ENCODE peak calls at places on chromosomes 4 and X, in five cellular contexts. One of them, this sample, is unnamed. For H3K4me1, the result is how much of the 10 kb centered on the place peaks cover.

GRCh38 chr4:16289872-16290554 is 63.7 kb upstream of the TAPT1 start:
- DNase-seq in cardiac muscle cell: peak
- DNase-seq in upper lobe of right lung: no peak
- DNase-seq in fibroblast of lung: peak
- DNase-seq in GM23338: peak
- DNase-seq in this sample: peak

GRCh38 chr4:84325625-84326024 is 173.5 kb downstream of the NKX6-1 start:
- DNase-seq in cardiac muscle cell: no peak
- DNase-seq in upper lobe of right lung: no peak
- DNase-seq in GM23338: peak
- DNase-seq in fibroblast of lung: no peak
- DNase-seq in this sample: no peak

GRCh38 chr4:3492741-3493719 is 29.9 kb downstream of the DOK7 start:
- DNase-seq in fibroblast of lung: peak
- DNase-seq in upper lobe of right lung: no peak
- DNase-seq in cardiac muscle cell: peak
- DNase-seq in GM23338: no peak
- DNase-seq in this sample: no peak

GRCh38 chr4:80367737-80368136 is 32.2 kb downstream of the CFAP299 start:
- DNase-seq in fibroblast of lung: no peak
- DNase-seq in cardiac muscle cell: no peak
- DNase-seq in upper lobe of right lung: no peak
- DNase-seq in GM23338: no peak
- DNase-seq in this sample: no peak

GRCh38 chr4:136768925-136769275 is 763.4 kb downstream of the PCDH18 start:
- DNase-seq in upper lobe of right lung: no peak
- DNase-seq in GM23338: no peak
- DNase-seq in cardiac muscle cell: no peak
- DNase-seq in fibroblast of lung: no peak
- DNase-seq in this sample: peak

GRCh38 chrX:115093206-115093605 is 75.8 kb upstream of the IL13RA2 start:
- DNase-seq in upper lobe of right lung: no peak
- DNase-seq in fibroblast of lung: no peak
- DNase-seq in cardiac muscle cell: peak
- DNase-seq in GM23338: no peak
- DNase-seq in this sample: no peak

GRCh38 chr4:76801621-76802545 is 96.1 kb downstream of the SOWAHB start:
- DNase-seq in cardiac muscle cell: peak
- DNase-seq in upper lobe of right lung: no peak
- DNase-seq in fibroblast of lung: peak
- DNase-seq in GM23338: peak
- DNase-seq in this sample: peak

GRCh38 chr4:123398803-123399637 is 2.4 kb downstream of the SPRY1 start:
- DNase-seq in fibroblast of lung: peak
- DNase-seq in upper lobe of right lung: peak
- DNase-seq in cardiac muscle cell: peak
- DNase-seq in GM23338: peak
- DNase-seq in this sample: peak

GRCh38 chr4:107736924-107737448 is 17.0 kb upstream of the PAPSS1 start:
- DNase-seq in cardiac muscle cell: peak
- DNase-seq in upper lobe of right lung: no peak
- DNase-seq in fibroblast of lung: peak
- DNase-seq in GM23338: peak
- DNase-seq in this sample: peak

GRCh38 chr4:55458164-55458563 is 62.4 kb downstream of the TMEM165 start:
- DNase-seq in fibroblast of lung: peak
- DNase-seq in upper lobe of right lung: no peak
- DNase-seq in cardiac muscle cell: peak
- DNase-seq in GM23338: no peak
- DNase-seq in this sample: no peak

GRCh38 chr4:150986085-150986484 is 29.0 kb downstream of the LRBA start:
- DNase-seq in cardiac muscle cell: no peak
- DNase-seq in GM23338: no peak
- DNase-seq in fibroblast of lung: no peak
- DNase-seq in upper lobe of right lung: no peak
- DNase-seq in this sample: no peak

GRCh38 chr4:185039508-185040273 is 21.4 kb downstream of the HELT start:
- DNase-seq in fibroblast of lung: peak
- DNase-seq in GM23338: peak
- DNase-seq in upper lobe of right lung: no peak
- DNase-seq in cardiac muscle cell: peak
- DNase-seq in this sample: no peak

DNA sequence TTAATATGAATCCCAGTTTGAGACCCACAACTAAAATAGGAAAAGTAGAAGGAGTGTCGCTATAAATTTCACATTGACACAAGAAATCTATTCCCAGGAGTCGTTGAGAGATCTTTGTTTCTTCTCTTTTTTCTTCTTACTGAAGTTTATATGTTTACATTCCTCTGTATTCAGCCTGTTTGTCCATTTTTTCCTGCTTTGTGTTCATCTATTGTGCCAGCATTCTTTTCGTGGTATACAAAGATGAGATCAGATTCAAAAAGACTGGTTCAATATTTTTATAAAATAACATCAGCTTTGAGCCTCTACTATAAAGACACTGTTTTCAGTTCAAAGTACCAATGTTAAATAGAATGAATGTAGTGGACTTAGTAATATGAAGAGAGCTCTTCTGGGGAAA is 95.4 kb upstream of the MYOZ2 start:
- DNase-seq in GM23338: no peak
- DNase-seq in cardiac muscle cell: no peak
- DNase-seq in fibroblast of lung: no peak
- DNase-seq in upper lobe of right lung: no peak
- DNase-seq in this sample: no peak
- H3K4me1 ChIP-seq in GM23338: half or more
- H3K4me1 ChIP-seq in cardiac muscle cell: under half
- H3K4me1 ChIP-seq in fibroblast of lung: under half
- H3K4me1 ChIP-seq in upper lobe of right lung: under half
- H3K4me1 ChIP-seq in this sample: under half

DNA sequence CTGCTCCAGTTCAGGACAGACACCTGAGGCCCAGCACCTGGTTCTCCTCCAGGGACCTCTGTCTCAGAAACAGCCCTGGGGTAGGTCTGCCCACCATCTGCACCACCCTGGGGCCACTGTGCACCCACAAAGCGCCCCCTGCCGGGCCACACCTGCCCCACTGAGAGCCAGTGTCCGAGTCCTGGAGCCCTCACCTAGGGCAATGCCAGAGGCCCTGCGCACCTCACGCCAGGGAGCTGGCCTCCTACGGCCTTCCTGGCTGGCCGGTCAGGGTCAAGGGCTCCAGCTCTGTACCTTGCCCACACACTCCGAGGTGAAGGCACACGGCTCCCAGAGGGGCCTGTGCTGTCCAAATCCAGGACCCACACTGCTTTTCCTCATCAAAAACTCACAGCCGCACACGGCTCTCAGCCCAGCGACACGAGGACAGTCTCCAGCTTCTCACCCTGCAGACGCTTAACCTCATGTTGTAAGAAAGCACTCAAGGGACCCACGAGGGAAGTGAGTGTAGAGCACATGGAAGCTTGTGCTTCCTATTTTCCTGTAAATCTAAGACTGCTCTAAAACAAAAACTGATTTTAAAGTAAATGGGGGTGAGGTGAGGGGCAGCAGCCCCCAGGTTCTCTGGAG is 5.4 kb downstream of the CTBP1 start:
- DNase-seq in upper lobe of right lung: no peak
- DNase-seq in fibroblast of lung: no peak
- DNase-seq in cardiac muscle cell: no peak
- DNase-seq in GM23338: no peak
- DNase-seq in this sample: no peak
- H3K4me1 ChIP-seq in upper lobe of right lung: under half
- H3K4me1 ChIP-seq in fibroblast of lung: under half
- H3K4me1 ChIP-seq in cardiac muscle cell: under half
- H3K4me1 ChIP-seq in GM23338: under half
- H3K4me1 ChIP-seq in this sample: under half

DNA sequence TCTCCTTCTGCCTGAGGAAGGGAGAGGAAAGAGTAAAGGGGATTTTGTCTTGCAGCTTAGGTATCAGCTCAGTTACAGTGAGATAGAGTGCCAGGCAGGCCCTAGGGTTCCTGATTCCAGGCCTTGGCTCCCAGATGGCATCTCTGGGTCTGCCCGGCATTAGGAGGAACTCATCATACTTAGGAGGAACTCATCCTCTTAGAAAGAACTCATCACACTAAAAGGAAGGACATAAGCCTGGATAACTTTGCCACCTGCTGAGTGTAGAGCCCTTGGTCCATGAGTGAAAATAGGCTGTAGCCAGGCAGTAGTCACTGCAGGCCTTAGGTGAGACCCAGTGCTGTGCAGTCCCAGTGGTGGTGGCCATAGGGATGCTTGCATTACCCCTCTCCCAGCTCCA is 367.1 kb downstream of the PACRGL start:
- DNase-seq in cardiac muscle cell: no peak
- DNase-seq in fibroblast of lung: no peak
- DNase-seq in upper lobe of right lung: no peak
- DNase-seq in GM23338: no peak
- DNase-seq in this sample: no peak
- H3K4me1 ChIP-seq in cardiac muscle cell: under half
- H3K4me1 ChIP-seq in fibroblast of lung: under half
- H3K4me1 ChIP-seq in upper lobe of right lung: under half
- H3K4me1 ChIP-seq in GM23338: under half
- H3K4me1 ChIP-seq in this sample: under half

DNA sequence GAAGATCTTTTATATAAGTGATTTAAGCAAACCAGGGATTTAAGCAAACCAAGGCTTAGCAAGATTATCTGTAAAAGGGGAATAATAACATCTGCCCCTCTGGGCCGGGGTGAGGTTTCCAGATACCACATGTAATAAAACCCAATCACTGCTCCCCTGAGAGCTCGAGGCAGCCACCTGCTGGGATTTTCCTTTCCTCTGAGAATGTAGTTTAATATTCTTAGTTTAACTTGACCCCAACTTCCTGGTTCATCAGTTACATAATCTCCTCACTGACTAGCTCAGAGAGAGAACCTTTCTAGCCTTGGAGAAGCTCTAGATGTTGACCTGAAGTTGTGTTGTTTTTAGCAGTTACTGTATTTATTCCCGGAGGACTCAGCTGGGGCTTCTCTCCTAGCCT is 322.4 kb downstream of the ARHGAP10 start:
- DNase-seq in fibroblast of lung: no peak
- DNase-seq in cardiac muscle cell: no peak
- DNase-seq in upper lobe of right lung: no peak
- DNase-seq in GM23338: no peak
- DNase-seq in this sample: no peak
- H3K4me1 ChIP-seq in fibroblast of lung: under half
- H3K4me1 ChIP-seq in cardiac muscle cell: under half
- H3K4me1 ChIP-seq in upper lobe of right lung: under half
- H3K4me1 ChIP-seq in GM23338: under half
- H3K4me1 ChIP-seq in this sample: under half

DNA sequence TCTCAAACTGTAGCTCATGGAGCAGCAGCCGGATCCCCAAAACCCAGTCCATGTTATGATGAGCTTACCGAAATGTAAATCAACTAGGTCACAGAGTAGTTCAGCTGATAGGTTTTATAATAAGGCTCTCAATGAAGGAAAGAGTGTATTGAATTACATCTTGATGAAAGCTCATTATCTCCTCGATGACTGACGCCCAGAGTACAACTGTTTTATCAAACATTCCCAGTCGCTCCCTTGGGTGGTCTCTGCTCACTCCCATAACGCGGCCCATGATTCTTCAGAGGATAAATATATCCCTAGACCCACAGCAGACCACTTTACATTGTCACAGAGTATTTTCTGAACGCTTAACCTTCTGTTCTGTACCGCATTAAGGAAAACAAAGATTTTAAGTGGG is 452.3 kb upstream of the GALNT7 start:
- DNase-seq in upper lobe of right lung: no peak
- DNase-seq in cardiac muscle cell: no peak
- DNase-seq in fibroblast of lung: no peak
- DNase-seq in GM23338: no peak
- DNase-seq in this sample: no peak
- H3K4me1 ChIP-seq in upper lobe of right lung: under half
- H3K4me1 ChIP-seq in cardiac muscle cell: under half
- H3K4me1 ChIP-seq in fibroblast of lung: under half
- H3K4me1 ChIP-seq in GM23338: under half
- H3K4me1 ChIP-seq in this sample: under half

GRCh38 chrX:66635360-66635759 is 3.5 kb downstream of the EDA2R start:
- DNase-seq in upper lobe of right lung: no peak
- DNase-seq in cardiac muscle cell: peak
- DNase-seq in GM23338: no peak
- DNase-seq in fibroblast of lung: peak
- DNase-seq in this sample: no peak
- H3K4me1 ChIP-seq in upper lobe of right lung: under half
- H3K4me1 ChIP-seq in cardiac muscle cell: under half
- H3K4me1 ChIP-seq in GM23338: under half
- H3K4me1 ChIP-seq in fibroblast of lung: under half
- H3K4me1 ChIP-seq in this sample: under half

DNA sequence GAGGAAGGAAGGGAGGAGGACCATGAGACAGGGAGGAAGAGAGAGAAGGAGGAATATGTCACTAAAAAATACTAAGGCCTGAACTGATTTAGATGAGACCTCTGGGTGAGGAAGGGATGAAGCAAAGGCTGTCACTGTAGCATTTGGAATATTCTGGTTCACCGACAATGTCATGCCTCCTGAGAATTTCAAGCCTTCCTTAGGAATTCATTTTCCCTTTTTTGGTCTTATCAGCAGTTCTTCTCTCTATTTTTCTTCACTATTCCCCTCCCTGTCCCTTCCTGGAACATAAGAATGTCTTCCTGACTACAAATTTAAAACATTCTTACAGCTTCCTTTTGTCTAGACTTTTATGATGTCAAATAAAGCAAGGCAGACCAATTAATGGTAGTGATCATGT is 527.8 kb downstream of the INPP4B start:
- DNase-seq in cardiac muscle cell: no peak
- DNase-seq in upper lobe of right lung: no peak
- DNase-seq in GM23338: no peak
- DNase-seq in fibroblast of lung: no peak
- DNase-seq in this sample: no peak
- H3K4me1 ChIP-seq in cardiac muscle cell: under half
- H3K4me1 ChIP-seq in upper lobe of right lung: under half
- H3K4me1 ChIP-seq in GM23338: under half
- H3K4me1 ChIP-seq in fibroblast of lung: under half
- H3K4me1 ChIP-seq in this sample: under half

GRCh38 chr4:181957088-181957487 is 286.1 kb upstream of the TENM3 start:
- DNase-seq in GM23338: no peak
- DNase-seq in upper lobe of right lung: no peak
- DNase-seq in cardiac muscle cell: peak
- DNase-seq in fibroblast of lung: peak
- DNase-seq in this sample: no peak

GRCh38 chr4:181960384-181960783 is 282.8 kb upstream of the TENM3 start:
- DNase-seq in cardiac muscle cell: no peak
- DNase-seq in GM23338: no peak
- DNase-seq in upper lobe of right lung: no peak
- DNase-seq in fibroblast of lung: no peak
- DNase-seq in this sample: no peak

GRCh38 chr4:181959121-181959520 is 284.1 kb upstream of the TENM3 start:
- DNase-seq in fibroblast of lung: peak
- DNase-seq in GM23338: no peak
- DNase-seq in upper lobe of right lung: no peak
- DNase-seq in cardiac muscle cell: peak
- DNase-seq in this sample: no peak

GRCh38 chr4:181958435-181958834 is 284.8 kb upstream of the TENM3 start:
- DNase-seq in fibroblast of lung: no peak
- DNase-seq in cardiac muscle cell: no peak
- DNase-seq in GM23338: no peak
- DNase-seq in upper lobe of right lung: no peak
- DNase-seq in this sample: no peak

DNA sequence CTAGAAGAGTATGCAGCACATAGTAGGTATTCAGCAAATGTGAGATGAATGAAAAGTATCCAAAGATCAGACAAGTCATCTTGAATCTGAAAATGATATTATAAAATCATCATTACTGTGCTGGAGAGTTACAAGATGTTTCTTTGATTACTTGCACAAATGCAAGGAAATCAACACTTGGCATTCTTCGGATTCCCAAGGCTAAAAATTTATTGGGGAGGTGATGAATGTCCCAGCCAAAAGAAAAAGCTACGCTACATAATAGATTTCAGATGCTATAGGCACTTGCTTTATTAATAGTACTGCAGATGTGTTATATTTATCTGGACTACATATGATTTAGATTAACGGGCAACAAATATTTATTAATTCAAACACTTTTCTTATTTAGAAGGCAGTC is 286.7 kb upstream of the TENM3 start:
- DNase-seq in fibroblast of lung: no peak
- DNase-seq in upper lobe of right lung: no peak
- DNase-seq in GM23338: peak
- DNase-seq in cardiac muscle cell: no peak
- DNase-seq in this sample: no peak
- H3K4me1 ChIP-seq in fibroblast of lung: under half
- H3K4me1 ChIP-seq in upper lobe of right lung: under half
- H3K4me1 ChIP-seq in GM23338: under half
- H3K4me1 ChIP-seq in cardiac muscle cell: under half
- H3K4me1 ChIP-seq in this sample: under half

This sample was measured in neuronal stem cell.